ENCODE peak calls at places on chromosomes 12 and 14, in eight cellular contexts. W, B, N, S, V, Z, T and F are unnamed samples.

GRCh38 chr12:86660000-86660399 is 403.8 kb upstream of the MGAT4C start:
- DNase-seq in T (no peak), S (no peak), N (no peak), W (no peak), B (no peak), Z (no peak), V (no peak), F (no peak)

GRCh38 chr12:26100966-26101744 is 23.7 kb downstream of the BHLHE41 start:
- DNase-seq in W (no peak), N (no peak), Z (no peak), T (peak; percentile 77), B (no peak), V (no peak), S (no peak), F (no peak)

GRCh38 chr14:53742226-53742607 is 214.4 kb downstream of the BMP4 start:
- DNase-seq in S (no peak), W (peak; percentile 10), B (no peak), N (no peak), Z (no peak), T (no peak), V (no peak), F (no peak)

GRCh38 chr12:30134229-30134628 is 350.5 kb upstream of the TMTC1 start:
- DNase-seq in B (no peak), Z (no peak), S (no peak), V (no peak), N (no peak), W (peak; percentile 3), T (no peak), F (no peak)

GRCh38 chr14:53879747-53880146 is 76.9 kb downstream of the BMP4 start:
- DNase-seq in Z (no peak), W (no peak), N (no peak), S (no peak), B (no peak), T (no peak), V (no peak), F (no peak)

GRCh38 chr14:57530571-57530970 is 36.9 kb upstream of the CCDC198 start:
- DNase-seq in W (no peak), B (no peak), T (no peak), Z (no peak), S (no peak), N (no peak), V (no peak), F (no peak)

GRCh38 chr12:131833896-131834641 is 5.9 kb downstream of the MMP17 start:
- DNase-seq in Z (peak; percentile 30), N (peak; percentile 62), T (no peak), B (no peak), W (no peak), V (no peak), S (no peak), F (no peak)

GRCh38 chr12:55707841-55708694 is at the start of gene ITGA7:
- DNase-seq in W (no peak), V (peak; percentile 93), N (no peak), T (peak; percentile 68), S (peak; percentile 92), B (no peak), Z (no peak), F (peak; percentile 96)

GRCh38 chr12:57210461-57210860 is 6.1 kb upstream of the NXPH4 start:
- DNase-seq in B (no peak), T (no peak), V (no peak), W (no peak), Z (no peak), N (no peak), S (no peak), F (no peak)
- H3K4me3 ChIP-seq in B (no peak overlapping the region), T (no peak overlapping the region), V (no peak overlapping the region), W (no peak overlapping the region), Z (no peak overlapping the region), N (no peak overlapping the region), S (no peak overlapping the region), F (no peak overlapping the region)

DNA sequence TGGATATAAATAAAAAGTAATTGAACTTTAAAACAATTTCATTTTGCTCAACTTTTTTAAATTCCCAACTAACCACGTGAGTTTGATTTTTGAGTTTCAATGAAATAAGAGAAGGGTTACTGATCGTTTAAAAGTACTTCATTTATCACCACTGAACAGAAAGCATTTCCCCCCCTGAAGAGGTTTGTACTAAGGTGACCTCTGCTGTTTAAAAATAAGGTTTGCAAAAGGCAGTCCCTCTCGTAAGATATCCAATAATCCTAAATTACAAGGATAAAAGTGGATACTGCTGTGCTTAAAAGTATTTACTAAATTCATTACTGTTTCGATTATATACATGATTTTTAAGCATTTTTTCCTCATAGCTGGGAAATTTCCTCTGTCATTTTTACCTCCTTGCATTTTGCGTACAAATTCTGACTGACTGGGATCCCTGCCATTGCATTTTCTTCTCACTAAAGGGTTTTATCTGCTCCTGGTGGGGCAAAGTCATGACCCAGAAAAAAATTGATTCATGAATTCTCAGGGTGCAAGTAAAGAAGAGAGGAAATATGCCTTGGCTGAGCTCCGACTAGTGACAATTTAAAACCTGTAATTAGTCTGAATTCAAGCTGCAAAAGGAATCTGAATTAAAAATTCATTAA is 463.8 kb downstream of the PRKD1 start:
- DNase-seq in N (peak; percentile 45), B (no peak), V (no peak), W (no peak), S (no peak), T (no peak), Z (peak; percentile 36), F (no peak)
- TF ChIP-seq CTCF in N (peak; percentile 31), B (no peak), V (no peak), W (no peak), S (no peak), T (no peak), Z (peak; percentile 27), F (no peak)

DNA sequence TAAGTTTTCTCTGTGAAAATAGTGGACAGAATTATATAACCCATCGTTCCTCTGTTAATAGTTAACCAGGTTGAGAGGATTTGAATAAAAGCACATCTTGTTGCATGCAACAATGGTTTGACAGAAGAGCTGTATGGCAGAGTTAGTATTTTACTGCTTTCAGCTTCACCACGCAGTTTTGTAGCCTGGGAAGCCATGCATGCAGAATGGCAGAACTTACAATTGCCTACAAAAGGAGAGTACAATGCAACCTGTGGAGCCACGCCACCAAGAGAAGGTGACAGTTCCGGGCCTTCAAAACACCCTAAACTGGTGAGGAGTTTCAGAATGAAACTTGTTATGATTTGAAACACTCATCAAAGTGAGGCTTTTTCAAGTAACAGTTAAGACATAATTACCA is 158.9 kb downstream of the EGLN3 start:
- DNase-seq in W (no peak), Z (no peak), B (no peak), N (no peak), S (no peak), V (no peak), T (no peak), F (no peak)
- H3K4me3 ChIP-seq in W (no peak overlapping the region), Z (no peak overlapping the region), B (no peak overlapping the region), N (no peak overlapping the region), S (no peak overlapping the region), V (no peak overlapping the region), T (no peak overlapping the region), F (no peak overlapping the region)

GRCh38 chr14:76056128-76056527 is 70.6 kb downstream of the IFT43 start:
- DNase-seq in Z (peak; percentile 19), B (no peak), S (no peak), T (no peak), W (no peak), V (no peak), N (peak; percentile 21), F (no peak)
- TF ChIP-seq CTCF in Z (peak; percentile 59), B (peak; percentile 30), S (no peak), T (no peak), W (peak; percentile 27), V (peak; percentile 24), N (peak; percentile 52), F (no peak)

DNA sequence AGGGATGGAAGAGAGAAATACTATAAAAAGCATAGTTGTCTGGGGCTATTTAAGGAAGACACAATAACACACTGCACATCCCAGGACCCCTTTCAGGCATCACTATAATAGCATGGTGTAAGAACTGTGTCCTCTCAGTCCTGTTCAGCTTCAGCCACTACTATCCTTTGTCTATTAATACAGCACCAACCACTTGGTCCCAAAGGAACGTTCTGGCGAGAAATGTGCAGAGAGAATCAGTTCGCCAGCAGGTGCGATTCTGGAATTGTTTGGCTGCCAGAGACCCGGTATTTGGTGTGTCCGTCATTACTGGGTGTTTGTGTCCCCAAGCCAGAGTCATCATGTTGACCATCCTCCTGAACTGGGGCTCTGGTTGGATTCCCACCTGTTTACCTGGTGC is 52.7 kb downstream of the BICD1 start:
- DNase-seq in Z (no peak), W (no peak), V (no peak), N (no peak), B (no peak), S (no peak), T (no peak), F (no peak)
- H3K4me3 ChIP-seq in Z (no peak overlapping the region), W (no peak overlapping the region), V (no peak overlapping the region), N (no peak overlapping the region), B (no peak overlapping the region), S (no peak overlapping the region), T (no peak overlapping the region), F (no peak overlapping the region)

GRCh38 chr12:45122776-45123380 is 72.0 kb upstream of the DBX2 start:
- DNase-seq in V (no peak), T (no peak), W (peak; percentile 39), B (peak; percentile 9), Z (peak; percentile 54), N (peak; percentile 66), S (no peak), F (no peak)
- TF ChIP-seq CTCF in V (peak; percentile 42), T (no peak), W (peak; percentile 85), B (peak; percentile 52), Z (peak; percentile 47), N (peak; percentile 61), S (no peak), F (no peak)

DNA sequence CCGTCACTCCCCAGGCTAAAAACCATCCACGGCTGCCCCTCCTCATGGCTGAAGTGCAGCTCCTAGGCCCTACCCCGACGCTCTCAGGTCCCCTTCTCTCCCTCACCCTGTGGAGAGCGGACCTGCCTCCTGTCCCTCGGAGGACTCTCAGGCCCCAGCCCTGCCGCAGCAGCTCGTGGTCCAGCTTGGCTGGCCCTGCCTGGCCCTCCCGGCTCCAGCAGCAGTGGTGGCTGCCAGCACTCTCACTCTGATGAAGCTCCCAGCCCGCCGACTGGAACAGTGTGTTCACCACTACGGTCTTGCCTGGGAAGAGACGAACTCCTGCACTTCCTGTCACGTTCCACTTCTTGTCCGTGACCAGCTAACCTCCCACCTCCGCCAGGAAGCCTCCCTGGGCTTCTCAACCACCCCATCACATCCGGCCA is 11.1 kb downstream of the BAG5 start:
- DNase-seq in V (peak; percentile 84), Z (peak; percentile 23), S (peak; percentile 97), N (peak; percentile 39), W (no peak), T (no peak), B (no peak), F (no peak)
- H3K4me3 ChIP-seq in V (peak overlapping the region; percentile 28), Z (no peak overlapping the region), S (peak overlapping the region; percentile 1), N (no peak overlapping the region), W (no peak overlapping the region), T (no peak overlapping the region), B (no peak overlapping the region), F (peak overlapping the region; percentile 9)